ENCODE peak calls at places on chromosomes 11 and 22, in seven cellular contexts. T is astrocyte of the cerebellum, Q is mesothelial cell of epicardium, Z is NCI-H187, N is NCI-H2081, U is endothelial cell, X is AG04449. I is an unnamed sample.

GRCh38 chr11:85590848-85591483 is 36.2 kb downstream of the DLG2 start:
- DNase-seq in T (peak; percentile 36), Q (no peak), Z (no peak), N (peak; percentile 35), U (no peak), X (no peak), I (peak; percentile 90)

GRCh38 chr11:62133328-62134065 is 9.7 kb downstream of the INCENP start:
- DNase-seq in T (no peak), Q (no peak), Z (no peak), N (no peak), U (no peak), X (no peak), I (no peak)

GRCh38 chr11:19398273-19398672 is 157.5 kb upstream of the E2F8 start:
- DNase-seq in T (no peak), Q (no peak), Z (no peak), N (no peak), U (no peak), X (no peak), I (no peak)

GRCh38 chr11:75931124-75931523 is 116.1 kb downstream of the UVRAG start:
- DNase-seq in T (no peak), Q (no peak), Z (no peak), N (no peak), U (no peak), X (no peak), I (no peak)

GRCh38 chr11:32358729-32359128 is 76.6 kb downstream of the WT1 start:
- DNase-seq in T (no peak), Q (no peak), Z (no peak), N (no peak), U (no peak), X (no peak), I (no peak)

GRCh38 chr11:1459739-1460395 is 26.7 kb downstream of the MOB2 start:
- DNase-seq in T (no peak), Q (no peak), Z (no peak), N (no peak), U (no peak), X (no peak), I (peak; percentile 57)

GRCh38 chr11:36023922-36024321 is 80.1 kb downstream of the LDLRAD3 start:
- DNase-seq in T (no peak), Q (no peak), Z (no peak), N (no peak), U (no peak), X (no peak), I (no peak)

GRCh38 chr11:65885808-65886536 is 2.3 kb downstream of the FIBP start:
- DNase-seq in T (no peak), Q (no peak), Z (no peak), N (no peak), U (no peak), X (no peak), I (no peak)

GRCh38 chr22:48083502-48083901 is 1321.1 kb downstream of the TBC1D22A start:
- DNase-seq in T (no peak), Q (no peak), Z (no peak), N (no peak), U (no peak), X (no peak), I (no peak)

GRCh38 chr11:66338276-66339162 is 2.3 kb upstream of the RIN1 start:
- DNase-seq in T (no peak), Q (no peak), Z (no peak), N (no peak), U (no peak), X (no peak), I (no peak)

GRCh38 chr11:33034983-33035382 is 4.4 kb upstream of the TCP11L1 start:
- DNase-seq in T (no peak), Q (no peak), Z (no peak), N (no peak), U (no peak), X (no peak), I (no peak)

GRCh38 chr22:37166675-37167066 is 17.0 kb upstream of the IL2RB start:
- DNase-seq in T (peak; percentile 33), Q (peak; percentile 70), Z (no peak), N (peak; percentile 35), U (peak; percentile 82), X (no peak), I (peak; percentile 51)

GRCh38 chr11:442611-443081 is 835 bp upstream of the ANO9 start:
- DNase-seq in T (no peak), Q (no peak), Z (no peak), N (no peak), U (no peak), X (no peak), I (peak; percentile 46)

GRCh38 chr11:123231263-123231662 is 36.2 kb upstream of the CLMP start:
- DNase-seq in T (no peak), Q (no peak), Z (no peak), N (no peak), U (no peak), X (peak; percentile 70), I (no peak)

GRCh38 chr11:22787565-22788162 is 41.9 kb downstream of the SVIP start:
- DNase-seq in T (peak; percentile 32), Q (no peak), Z (peak; percentile 24), N (peak; percentile 55), U (peak; percentile 15), X (peak; percentile 14), I (peak; percentile 79)

GRCh38 chr22:46145361-46145851 is 4.9 kb upstream of the PPARA start:
- DNase-seq in T (no peak), Q (no peak), Z (no peak), N (no peak), U (no peak), X (no peak), I (no peak)

GRCh38 chr11:122423886-122424285 is 231.6 kb upstream of the UBASH3B start:
- DNase-seq in T (no peak), Q (no peak), Z (no peak), N (no peak), U (no peak), X (no peak), I (no peak)

GRCh38 chr11:75190652-75191329 is 39.9 kb downstream of the SLCO2B1 start:
- DNase-seq in T (no peak), Q (no peak), Z (no peak), N (no peak), U (no peak), X (no peak), I (no peak)

GRCh38 chr11:67120456-67120855 is 1.4 kb downstream of the KDM2A start:
- DNase-seq in T (no peak), Q (no peak), Z (no peak), N (no peak), U (no peak), X (no peak), I (peak; percentile 44)

GRCh38 chr11:12001152-12001551 is 7.3 kb downstream of the DKK3 start:
- DNase-seq in T (no peak), Q (no peak), Z (peak; percentile 48), N (no peak), U (no peak), X (no peak), I (no peak)

GRCh38 chr11:120712862-120713770 is 201.6 kb downstream of the GRIK4 start:
- DNase-seq in T (no peak), Q (no peak), Z (no peak), N (no peak), U (no peak), X (no peak), I (no peak)

GRCh38 chr11:124446926-124447325 is 1.4 kb upstream of the OR8B8 start:
- DNase-seq in T (no peak), Q (no peak), Z (no peak), N (no peak), U (no peak), X (no peak), I (peak; percentile 45)

GRCh38 chr11:74288161-74288560 is 23.3 kb downstream of the P4HA3 start:
- DNase-seq in T (peak; percentile 76), Q (no peak), Z (no peak), N (no peak), U (no peak), X (peak; percentile 92), I (peak; percentile 83)

GRCh38 chr11:1832989-1833365 is 1.8 kb upstream of the SYT8 start:
- DNase-seq in T (no peak), Q (no peak), Z (no peak), N (no peak), U (no peak), X (no peak), I (no peak)

GRCh38 chr11:106091480-106092123 is 14.1 kb downstream of the AASDHPPT start:
- DNase-seq in T (peak; percentile 57), Q (no peak), Z (no peak), N (no peak), U (no peak), X (peak; percentile 28), I (peak; percentile 11)

GRCh38 chr11:94780432-94780831 is 12.3 kb downstream of the AMOTL1 start:
- DNase-seq in T (no peak), Q (no peak), Z (no peak), N (no peak), U (no peak), X (no peak), I (no peak)

GRCh38 chr11:76265771-76266241 is 59.5 kb upstream of the WNT11 start:
- DNase-seq in T (no peak), Q (no peak), Z (no peak), N (no peak), U (no peak), X (no peak), I (no peak)

GRCh38 chr11:66230978-66231377 is 37.5 kb upstream of the RAB1B start:
- DNase-seq in T (no peak), Q (no peak), Z (no peak), N (no peak), U (no peak), X (no peak), I (no peak)

GRCh38 chr11:77101043-77101537 is 1.6 kb upstream of the OMP start:
- DNase-seq in T (no peak), Q (no peak), Z (no peak), N (no peak), U (no peak), X (no peak), I (peak; percentile 78)

GRCh38 chr11:18727499-18728236 is 1.7 kb upstream of the IGSF22 start:
- DNase-seq in T (no peak), Q (no peak), Z (no peak), N (peak; percentile 46), U (peak; percentile 77), X (no peak), I (peak; percentile 69)

GRCh38 chr11:126327280-126328000 is 23.6 kb downstream of the DCPS start:
- DNase-seq in T (no peak), Q (no peak), Z (no peak), N (no peak), U (no peak), X (no peak), I (no peak)

GRCh38 chr11:119361056-119361787 is 14.7 kb upstream of the MFRP start:
- DNase-seq in T (no peak), Q (no peak), Z (peak; percentile 35), N (peak; percentile 24), U (no peak), X (no peak), I (peak; percentile 76)

GRCh38 chr11:58164990-58165389 is 23.9 kb upstream of the OR9Q2 start:
- DNase-seq in T (no peak), Q (no peak), Z (no peak), N (no peak), U (no peak), X (no peak), I (no peak)

GRCh38 chr11:1887451-1888346 is 4.0 kb downstream of the PRR33 start:
- DNase-seq in T (no peak), Q (no peak), Z (no peak), N (no peak), U (no peak), X (no peak), I (no peak)

GRCh38 chr11:111851636-111852035 is 19.7 kb downstream of the ALG9 start:
- DNase-seq in T (no peak), Q (no peak), Z (no peak), N (no peak), U (no peak), X (no peak), I (peak; percentile 20)

GRCh38 chr22:17972385-17973181 is 51.8 kb downstream of the MICAL3 start:
- DNase-seq in T (peak; percentile 56), Q (no peak), Z (no peak), N (no peak), U (no peak), X (peak; percentile 60), I (no peak)

GRCh38 chr11:19110290-19110689 is 6.7 kb upstream of the ZDHHC13 start:
- DNase-seq in T (no peak), Q (no peak), Z (no peak), N (peak; percentile 87), U (no peak), X (no peak), I (peak; percentile 17)

GRCh38 chr11:12502950-12503579 is 125.7 kb downstream of the PARVA start:
- DNase-seq in T (no peak), Q (no peak), Z (no peak), N (no peak), U (no peak), X (no peak), I (no peak)